ENCODE peak calls at places on chromosomes 5 and 9, in eight cellular contexts. W is IMR-90; H is CD4-positive, alpha-beta T cell; Z is fibroblast of mammary gland; O is AG10803; A is neural progenitor cell; K is sigmoid colon; M is coronary artery. R is an unnamed sample.

GRCh38 chr5:109452661-109453060 is 42.9 kb upstream of the PJA2 start:
- DNase-seq in H (no peak), K (no peak), W (peak; percentile 34), M (no peak), Z (peak; percentile 49), O (peak; percentile 37), A (no peak), R (no peak)

GRCh38 chr9:801399-802071 is 40.0 kb upstream of the DMRT1 start:
- DNase-seq in Z (peak; percentile 46), W (peak; percentile 97), H (no peak), O (peak; percentile 10), M (no peak), A (no peak), K (no peak), R (no peak)

GRCh38 chr5:52692039-52692438 is 95.7 kb upstream of the ITGA1 start:
- DNase-seq in K (no peak), O (peak; percentile 82), H (no peak), M (no peak), Z (peak; percentile 46), W (peak; percentile 87), A (no peak), R (no peak)

GRCh38 chr9:133525677-133526076 is 918 bp upstream of the MYMK start:
- DNase-seq in K (no peak), A (no peak), W (no peak), Z (no peak), H (no peak), O (no peak), M (no peak), R (no peak)

GRCh38 chr9:77092536-77092935 is 73.1 kb downstream of the FOXB2 start:
- DNase-seq in O (peak; percentile 42), Z (peak; percentile 39), A (peak; percentile 4), M (no peak), K (no peak), H (no peak), W (no peak), R (no peak)

GRCh38 chr9:19223724-19224123 is 6.8 kb upstream of the DENND4C start:
- DNase-seq in H (no peak), O (no peak), K (no peak), M (no peak), W (no peak), A (no peak), Z (no peak), R (no peak)

GRCh38 chr5:134374234-134374633 is 2.9 kb downstream of the UBE2B start:
- DNase-seq in O (no peak), W (no peak), A (no peak), M (no peak), H (no peak), K (no peak), Z (no peak), R (no peak)

GRCh38 chr5:141223112-141223783 is at the start of gene PCDHB14:
- DNase-seq in H (no peak), Z (peak; percentile 22), W (peak; percentile 20), O (peak; percentile 44), A (peak; percentile 85), M (no peak), K (no peak), R (no peak)

GRCh38 chr9:95024097-95024671 is 293.3 kb downstream of the FANCC start:
- DNase-seq in H (no peak), W (no peak), O (no peak), K (no peak), A (peak; percentile 40), M (no peak), Z (no peak), R (no peak)
- TF ChIP-seq CTCF in H (no peak), W (no peak), O (no peak), K (no peak), A (no peak), M (no peak), Z (no peak), R (no peak)

GRCh38 chr5:159050408-159051091 is 49.2 kb downstream of the EBF1 start:
- DNase-seq in W (peak; percentile 32), K (no peak), O (peak; percentile 80), M (no peak), Z (peak; percentile 92), H (no peak), A (peak; percentile 36), R (no peak)

GRCh38 chr5:159047081-159047480 is 52.6 kb downstream of the EBF1 start:
- DNase-seq in A (no peak), O (peak; percentile 60), Z (peak; percentile 91), H (no peak), W (peak; percentile 74), K (no peak), M (no peak), R (no peak)

GRCh38 chr5:159045165-159045811 is 54.4 kb downstream of the EBF1 start:
- DNase-seq in H (no peak), Z (no peak), K (no peak), M (no peak), W (no peak), A (no peak), O (no peak), R (no peak)

GRCh38 chr5:159049844-159050318 is 49.8 kb downstream of the EBF1 start:
- DNase-seq in M (no peak), K (no peak), W (peak; percentile 57), O (peak; percentile 69), H (no peak), A (no peak), Z (peak; percentile 76), R (no peak)

DNA sequence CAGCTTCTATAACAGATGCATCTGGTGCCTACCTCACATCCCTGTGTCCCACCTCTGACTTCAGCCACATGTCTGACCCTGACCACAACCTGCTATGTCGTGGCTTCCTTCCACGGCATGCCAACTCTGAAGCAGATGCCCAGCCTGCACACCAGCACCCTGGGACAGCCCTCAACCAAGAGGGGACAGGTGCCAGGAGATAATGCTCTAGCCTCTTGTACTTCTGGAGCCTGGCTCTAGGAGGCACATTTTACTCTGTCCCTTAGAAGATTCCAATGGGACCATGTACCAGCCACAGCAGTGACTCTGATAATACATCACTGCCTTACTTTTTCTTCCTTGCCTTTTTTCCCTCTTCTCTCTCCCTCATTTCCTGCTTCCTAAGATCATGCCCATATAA is 51.4 kb downstream of the EBF1 start:
- DNase-seq in A (no peak), M (no peak), K (no peak), O (no peak), Z (no peak), H (no peak), W (no peak), R (no peak)
- TF ChIP-seq CTCF in A (no peak), M (no peak), K (no peak), O (no peak), Z (no peak), H (no peak), W (no peak), R (no peak)

DNA sequence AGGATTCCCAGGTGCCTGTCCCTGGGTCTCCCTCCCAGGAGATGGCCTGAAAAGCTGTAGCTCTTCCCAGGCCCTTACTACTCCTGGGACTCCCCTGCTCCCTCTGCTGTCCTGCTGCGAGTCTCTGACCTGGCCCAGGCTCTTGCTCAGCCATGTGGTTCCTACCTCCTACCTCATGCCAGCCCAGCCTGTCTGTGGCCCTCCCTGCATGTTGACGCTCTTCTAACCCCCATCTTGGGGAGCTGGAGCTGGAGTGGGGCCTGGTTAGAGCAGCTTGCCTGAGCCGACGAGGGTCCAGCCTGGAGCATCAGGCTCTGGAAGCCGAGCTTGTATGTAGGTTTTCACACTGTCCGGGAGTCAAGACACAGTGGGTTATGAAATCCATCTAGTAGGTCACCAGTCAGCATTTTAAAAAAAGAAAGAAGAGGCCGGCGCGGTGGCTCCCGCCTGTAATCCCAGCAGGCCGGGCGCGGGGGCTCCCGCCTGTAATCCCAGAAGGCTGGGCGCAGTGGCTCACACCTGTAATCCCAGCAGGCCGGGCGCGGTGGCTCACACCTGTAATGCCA is 244.4 kb downstream of the FANCC start:
- DNase-seq in H (no peak), K (peak; percentile 68), A (peak; percentile 36), W (no peak), Z (peak; percentile 35), M (no peak), O (no peak), R (no peak)
- TF ChIP-seq CTCF in H (no peak), K (peak; percentile 9), A (peak; percentile 40), W (peak; percentile 35), Z (peak; percentile 33), M (no peak), O (peak; percentile 27), R (no peak)

GRCh38 chr9:108436470-108436869 is 419.3 kb downstream of the ACTL7B start:
- DNase-seq in H (no peak), M (no peak), W (no peak), Z (no peak), K (no peak), A (no peak), O (no peak), R (no peak)

GRCh38 chr9:108434502-108434901 is 421.3 kb downstream of the ACTL7B start:
- DNase-seq in O (peak; percentile 29), K (no peak), H (no peak), M (no peak), W (peak; percentile 49), Z (peak; percentile 87), A (no peak), R (no peak)

GRCh38 chr9:108439967-108440366 is 415.8 kb downstream of the ACTL7B start:
- DNase-seq in A (no peak), H (no peak), W (peak; percentile 76), O (peak; percentile 75), M (no peak), K (no peak), Z (peak; percentile 79), R (no peak)

GRCh38 chr9:108430655-108431054 is 425.1 kb downstream of the ACTL7B start:
- DNase-seq in A (no peak), W (no peak), O (no peak), M (no peak), H (no peak), Z (no peak), K (no peak), R (no peak)

GRCh38 chr9:108434036-108434435 is 421.8 kb downstream of the ACTL7B start:
- DNase-seq in O (no peak), W (no peak), A (no peak), K (no peak), H (no peak), Z (no peak), M (no peak), R (no peak)
- TF ChIP-seq CTCF in O (peak; percentile 9), W (no peak), A (no peak), K (no peak), H (no peak), Z (no peak), M (no peak), R (no peak)

GRCh38 chr5:146595088-146595487 is 79.1 kb upstream of the GPR151 start:
- DNase-seq in K (no peak), O (no peak), M (no peak), Z (no peak), H (no peak), W (no peak), A (no peak), R (no peak)
- TF ChIP-seq CTCF in K (no peak), O (no peak), M (no peak), Z (no peak), H (no peak), W (no peak), A (peak; percentile 23), R (no peak)

DNA sequence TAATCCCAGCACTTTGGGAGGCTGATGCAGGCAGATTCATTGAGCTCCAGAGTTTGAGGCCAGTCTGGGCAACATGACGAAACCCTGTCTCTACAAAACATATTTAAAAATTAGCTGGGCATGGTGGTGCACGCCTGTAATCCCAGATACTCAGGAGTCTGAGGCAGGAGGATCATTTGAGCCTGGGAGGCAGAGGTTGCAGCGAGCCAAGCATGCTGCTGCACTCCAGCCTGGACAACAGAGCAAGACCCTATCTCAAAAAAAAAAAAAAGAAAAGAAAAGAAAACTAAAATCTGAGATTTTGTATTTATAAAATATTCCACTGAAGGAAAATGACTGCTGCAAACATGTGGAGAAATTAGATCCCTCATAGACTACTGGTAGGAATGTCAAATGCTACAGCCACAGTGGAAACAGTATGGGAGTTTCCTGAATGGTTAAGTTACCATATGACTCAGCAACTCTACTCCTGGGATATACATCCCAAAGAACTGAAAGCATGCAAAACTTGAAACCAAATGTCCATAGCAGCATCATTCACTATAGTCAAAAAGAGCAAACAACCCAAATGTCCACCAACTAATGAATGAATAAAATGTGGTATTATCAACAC is 106.1 kb downstream of the UBAP2 start:
- DNase-seq in Z (peak; percentile 77), W (peak; percentile 93), M (no peak), K (no peak), O (peak; percentile 69), H (no peak), A (no peak), R (no peak)
- TF ChIP-seq CTCF in Z (peak; percentile 56), W (peak; percentile 73), M (no peak), K (no peak), O (peak; percentile 60), H (no peak), A (no peak), R (no peak)

R was measured in mesothelial cell of epicardium.